ENCODE peak calls at places on chromosome 21, in eight cellular contexts. K, X, W, J, D, B, G and A are unnamed samples.
A peak's percentile ranks its signal among the peaks of the same experiment; 100 is the strongest.

GRCh38 chr21:44817506-44817880 is 369 bp downstream of the SUMO3 start:
- DNase-seq in W (peak; percentile 92), B (peak; percentile 91), J (peak; percentile 80), D (peak; percentile 86), G (peak; percentile 94), X (peak; percentile 97), K (peak; percentile 86), A (peak; percentile 67)

GRCh38 chr21:45468971-45469272 is 64.0 kb downstream of the COL18A1 start:
- DNase-seq in W (no peak), D (no peak), B (no peak), J (no peak), G (no peak), K (no peak), X (no peak), A (no peak)

GRCh38 chr21:17929514-17929913 is 110.4 kb upstream of the C21orf91 start:
- DNase-seq in B (no peak), W (no peak), K (no peak), G (no peak), J (no peak), X (no peak), D (no peak), A (no peak)

GRCh38 chr21:28538987-28539622 is 453.6 kb downstream of the LTN1 start:
- DNase-seq in W (no peak), K (no peak), X (no peak), B (no peak), J (peak; percentile 79), G (no peak), D (no peak), A (no peak)

GRCh38 chr21:20443558-20444155 is 554.6 kb upstream of the NCAM2 start:
- DNase-seq in G (no peak), X (no peak), K (no peak), W (no peak), J (no peak), B (no peak), D (no peak), A (peak; percentile 9)

GRCh38 chr21:14520535-14520934 is 25.6 kb downstream of the SAMSN1 start:
- DNase-seq in B (no peak), J (no peak), W (peak; percentile 11), D (peak; percentile 34), G (no peak), X (no peak), K (no peak), A (no peak)

GRCh38 chr21:33642896-33643657 is 776 bp downstream of the ITSN1 start:
- DNase-seq in G (peak; percentile 66), B (peak; percentile 18), D (no peak), J (peak; percentile 41), W (peak; percentile 60), X (peak; percentile 67), K (peak; percentile 51), A (peak; percentile 11)

GRCh38 chr21:45516071-45516670 is 26.1 kb downstream of the SLC19A1 start:
- DNase-seq in D (no peak), X (peak; percentile 48), K (no peak), W (no peak), G (peak; percentile 17), J (no peak), B (no peak), A (no peak)

GRCh38 chr21:45534591-45535331 is 7.5 kb downstream of the SLC19A1 start:
- DNase-seq in K (no peak), B (no peak), J (no peak), X (no peak), G (peak; percentile 85), W (peak; percentile 6), D (no peak), A (peak; percentile 38)

GRCh38 chr21:44428281-44428942 is 26.9 kb upstream of the LRRC3 start:
- DNase-seq in X (peak; percentile 47), K (no peak), G (no peak), B (peak; percentile 16), J (peak; percentile 2), D (no peak), W (peak; percentile 78), A (no peak)

GRCh38 chr21:43728467-43729390 is 9.8 kb downstream of the PDXK start:
- DNase-seq in J (peak; percentile 97), X (peak; percentile 98), D (peak; percentile 76), G (peak; percentile 89), K (peak; percentile 97), B (peak; percentile 75), W (peak; percentile 80), A (peak; percentile 89)

GRCh38 chr21:40043423-40043822 is 176.2 kb downstream of the PCP4 start:
- DNase-seq in B (no peak), J (no peak), K (no peak), D (no peak), X (no peak), W (no peak), G (no peak), A (no peak)

GRCh38 chr21:41536076-41536826 is 28.3 kb upstream of the TMPRSS2 start:
- DNase-seq in K (no peak), G (no peak), D (no peak), J (no peak), X (no peak), W (no peak), B (no peak), A (no peak)

GRCh38 chr21:41957991-41958766 is 4.4 kb upstream of the C2CD2 start:
- DNase-seq in K (peak; percentile 97), D (no peak), B (no peak), G (no peak), J (peak; percentile 96), W (no peak), X (peak; percentile 89), A (no peak)

GRCh38 chr21:42213082-42213774 is 5.7 kb upstream of the ABCG1 start:
- DNase-seq in K (no peak), J (no peak), X (peak; percentile 26), B (no peak), G (no peak), W (no peak), D (no peak), A (no peak)

GRCh38 chr21:18368193-18368592 is 35.4 kb downstream of the TMPRSS15 start:
- DNase-seq in B (no peak), X (no peak), G (no peak), K (no peak), D (no peak), W (no peak), J (peak; percentile 34), A (no peak)

GRCh38 chr21:32299695-32300094 is 1.0 kb downstream of the MRAP start:
- DNase-seq in K (no peak), X (no peak), G (no peak), D (no peak), B (no peak), J (no peak), W (no peak), A (no peak)

GRCh38 chr21:31288191-31288590 is 55.9 kb downstream of the TIAM1 start:
- DNase-seq in D (no peak), W (no peak), G (no peak), B (no peak), X (no peak), K (no peak), J (no peak), A (no peak)

GRCh38 chr21:19049567-19049966 is 646.0 kb upstream of the TMPRSS15 start:
- DNase-seq in D (no peak), B (no peak), G (no peak), J (no peak), K (no peak), X (no peak), W (no peak), A (no peak)

GRCh38 chr21:45294509-45295291 is 7.0 kb upstream of the POFUT2 start:
- DNase-seq in G (no peak), W (no peak), J (peak; percentile 96), X (peak; percentile 88), B (no peak), K (peak; percentile 91), D (peak; percentile 32), A (peak; percentile 41)

GRCh38 chr21:34639882-34640788 is 25.2 kb upstream of the RCAN1 start:
- DNase-seq in X (no peak), B (peak; percentile 39), D (no peak), J (no peak), K (no peak), G (no peak), W (no peak), A (no peak)

GRCh38 chr21:34615487-34615814 is 538 bp upstream of the RCAN1 start:
- DNase-seq in X (no peak), B (no peak), D (no peak), G (no peak), W (no peak), J (no peak), K (no peak), A (no peak)